ENCODE peak calls at places on chromosomes 7 and 10, in five cellular contexts. A is CD8-positive, alpha-beta T cell; Y is right lobe of liver; T is OCI-LY7; G is astrocyte. M is an unnamed sample.

GRCh38 chr10:1034758-1035157 is 9.1 kb upstream of the IDI2 start:
- DNase-seq in A (no peak), Y (no peak), T (no peak), G (no peak), M (no peak)

GRCh38 chr7:158023157-158023556 is 564.5 kb downstream of the PTPRN2 start:
- DNase-seq in A (no peak), Y (no peak), T (no peak), G (no peak), M (no peak)

GRCh38 chr10:12907651-12908050 is 93.9 kb downstream of the CCDC3 start:
- DNase-seq in A (no peak), Y (no peak), T (no peak), G (peak), M (no peak)

GRCh38 chr7:39271386-39271785 is 293.7 kb downstream of the POU6F2 start:
- DNase-seq in A (no peak), Y (no peak), T (no peak), G (no peak), M (no peak)

GRCh38 chr10:5445006-5445405 is 32.6 kb downstream of the NET1 start:
- DNase-seq in A (no peak), Y (no peak), T (no peak), G (no peak), M (no peak)

GRCh38 chr7:17501461-17502208 is 203.2 kb downstream of the AHR start:
- DNase-seq in A (no peak), Y (no peak), T (no peak), G (peak), M (no peak)

GRCh38 chr7:49483142-49483541 is 290.3 kb upstream of the VWC2 start:
- DNase-seq in A (no peak), Y (no peak), T (peak), G (no peak), M (no peak)

GRCh38 chr7:46786995-46787394 is 794.9 kb downstream of the TNS3 start:
- DNase-seq in A (no peak), Y (no peak), T (no peak), G (no peak), M (no peak)

GRCh38 chr10:59433720-59434428 is 71.5 kb upstream of the FAM13C start:
- DNase-seq in A (no peak), Y (no peak), T (no peak), G (peak), M (no peak)

GRCh38 chr10:112562803-112563663 is 116.0 kb downstream of the VTI1A start:
- DNase-seq in A (no peak), Y (no peak), T (no peak), G (peak), M (no peak)

GRCh38 chr10:14362098-14362497 is 31.4 kb upstream of the FRMD4A start:
- DNase-seq in A (no peak), Y (no peak), T (no peak), G (peak), M (no peak)

GRCh38 chr7:32893722-32894121 is 2.2 kb upstream of the KBTBD2 start:
- DNase-seq in A (no peak), Y (no peak), T (no peak), G (no peak), M (no peak)

GRCh38 chr10:83633547-83633946 is 505.8 kb upstream of the GHITM start:
- DNase-seq in A (no peak), Y (no peak), T (no peak), G (no peak), M (no peak)

GRCh38 chr7:20892776-20893175 is 106.1 kb upstream of the SP8 start:
- DNase-seq in A (no peak), Y (no peak), T (no peak), G (no peak), M (no peak)

GRCh38 chr10:87829986-87830732 is 12.1 kb upstream of the ATAD1 start:
- DNase-seq in A (no peak), Y (no peak), T (no peak), G (no peak), M (no peak)

GRCh38 chr7:51455948-51456347 is 139.3 kb upstream of the COBL start:
- DNase-seq in A (no peak), Y (no peak), T (no peak), G (no peak), M (no peak)

DNA sequence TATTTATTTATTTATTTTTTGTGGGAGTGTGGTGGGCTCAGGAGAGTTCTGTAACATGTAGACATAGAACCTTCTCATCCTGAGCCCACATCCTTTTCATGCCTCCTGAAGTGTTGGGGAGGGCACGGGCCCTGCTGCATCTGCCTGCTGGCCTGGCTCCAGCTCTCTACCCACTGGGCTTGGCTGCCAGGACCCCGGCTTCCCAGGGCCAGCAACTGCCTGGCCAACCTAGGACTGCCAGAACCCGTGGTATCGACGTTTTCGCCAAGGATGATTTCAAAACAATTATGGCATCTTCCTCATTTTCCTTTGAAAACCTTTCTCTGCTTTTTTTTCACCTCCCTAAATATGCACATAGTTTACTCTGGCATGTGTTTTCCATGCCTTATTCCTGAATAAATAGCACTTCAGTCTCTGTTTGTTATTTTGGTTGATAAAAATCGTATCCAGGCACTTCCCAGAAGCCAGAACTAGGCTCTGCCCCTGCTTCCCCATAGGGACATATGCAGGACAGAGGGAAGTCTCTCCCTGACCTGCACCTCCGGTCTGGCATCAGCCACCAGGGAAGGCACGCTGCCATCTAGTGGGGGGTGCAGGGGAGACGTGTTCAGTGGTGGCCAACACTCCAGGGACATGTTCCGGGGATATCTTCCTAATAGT is 31.0 kb upstream of the ANTXRL start:
- DNase-seq in A (peak), Y (peak), T (peak), G (peak), M (no peak)
- TF ChIP-seq CTCF in A (peak), Y (peak), T (peak), G (peak), M (peak)

DNA sequence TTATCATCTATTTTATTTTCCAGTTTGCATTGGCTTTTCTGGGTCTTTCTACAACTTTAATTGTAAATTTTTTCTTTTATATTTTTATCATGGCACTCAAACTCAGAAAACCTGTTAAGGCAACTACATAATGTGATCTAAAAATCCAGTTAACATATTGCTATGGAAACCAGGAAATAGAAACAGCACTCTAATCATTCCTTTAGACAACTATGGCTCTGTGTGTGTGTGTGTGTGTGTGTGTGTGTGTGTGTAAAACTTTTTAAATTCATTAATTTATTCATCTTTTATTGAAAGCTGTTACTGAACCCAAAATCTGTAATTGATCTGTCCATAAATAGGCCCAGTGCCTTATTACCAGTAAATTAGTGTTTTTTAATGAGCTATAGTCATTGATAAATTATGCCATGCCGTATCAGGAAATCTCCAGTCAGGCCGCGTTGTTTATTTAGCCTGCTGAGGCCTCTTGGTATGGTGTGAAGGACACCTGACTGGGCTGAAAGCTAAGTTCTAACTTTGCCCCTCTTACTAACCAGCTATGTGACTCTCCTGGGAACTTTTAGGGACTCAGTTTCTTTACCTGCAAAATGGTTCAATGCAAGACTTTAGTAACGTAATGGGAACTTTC is 1.5 kb upstream of the MET start:
- DNase-seq in A (no peak), Y (no peak), T (no peak), G (peak), M (no peak)
- H3K4me3 ChIP-seq in A (no peak), Y (no peak), T (no peak), G (no peak), M (no peak)

GRCh38 chr10:90779573-90779972 is 78.3 kb downstream of the HTR7 start:
- DNase-seq in A (no peak), Y (no peak), T (no peak), G (peak), M (no peak)
- TF ChIP-seq CTCF in A (no peak), Y (no peak), T (peak), G (peak), M (peak)

DNA sequence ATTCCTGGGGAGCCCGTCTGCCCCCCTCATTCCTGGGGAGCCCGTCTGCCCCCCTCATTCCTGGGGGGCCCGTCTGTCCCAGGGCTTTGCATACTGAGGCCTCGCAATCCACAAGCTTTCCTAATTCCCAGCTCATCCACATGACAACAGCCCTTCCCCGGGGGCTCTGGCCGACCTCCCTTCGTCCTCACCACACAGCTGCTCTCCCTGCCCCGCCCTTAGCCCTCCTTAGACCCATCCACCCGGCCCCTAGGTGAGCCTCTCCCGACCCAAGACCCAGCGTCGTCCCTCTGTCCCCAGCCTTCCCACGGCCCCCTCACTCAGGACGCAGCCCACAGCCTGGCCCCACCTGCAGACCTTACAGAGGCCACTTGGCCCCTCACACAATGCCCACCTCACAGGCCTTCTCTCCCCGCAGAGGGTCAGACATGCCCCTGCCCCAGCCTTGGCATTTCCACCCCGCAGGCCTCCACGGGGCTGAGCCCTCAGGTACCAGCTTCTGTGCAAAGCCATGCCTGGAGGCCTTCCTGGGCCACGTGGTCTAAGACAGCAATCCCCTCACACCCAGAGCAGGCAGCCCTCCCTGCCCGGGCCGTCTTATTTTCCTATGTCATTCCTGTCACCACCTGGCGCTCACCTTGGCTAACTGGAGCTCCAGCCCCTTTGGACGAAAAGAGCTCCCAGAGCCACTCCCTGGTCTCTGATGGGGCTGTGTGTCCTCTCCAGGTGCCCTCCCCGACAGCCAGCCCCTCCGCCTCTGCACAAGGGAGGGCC is 3.5 kb upstream of the FAM20C start:
- DNase-seq in A (no peak), Y (no peak), T (no peak), G (no peak), M (no peak)
- H3K4me3 ChIP-seq in A (no peak), Y (no peak), T (no peak), G (no peak), M (no peak)

GRCh38 chr7:2100278-2101205 is 132.2 kb downstream of the MAD1L1 start:
- DNase-seq in A (peak), Y (no peak), T (peak), G (no peak), M (peak)
- TF ChIP-seq CTCF in A (no peak), Y (no peak), T (peak), G (no peak), M (peak)